ENCODE peak calls at places on chromosomes 11 and 22, in six cellular contexts. One of them, this sample, is unnamed.

GRCh38 chr22:31342389-31343125 is 3.6 kb downstream of the PATZ1 start:
- DNase-seq in ACHN: no peak
- DNase-seq in T1000: no peak
- DNase-seq in T-helper 9 cell: no peak
- DNase-seq in foreskin fibroblast: no peak
- DNase-seq in anterior cingulate cortex: no peak
- DNase-seq in this sample: no peak

GRCh38 chr22:33575041-33575440 is 345.2 kb downstream of the LARGE1 start:
- DNase-seq in T1000: no peak
- DNase-seq in anterior cingulate cortex: no peak
- DNase-seq in foreskin fibroblast: no peak
- DNase-seq in T-helper 9 cell: no peak
- DNase-seq in ACHN: no peak
- DNase-seq in this sample: no peak

GRCh38 chr11:69352181-69352580 is 58.2 kb downstream of the MYEOV start:
- DNase-seq in T-helper 9 cell: no peak
- DNase-seq in foreskin fibroblast: no peak
- DNase-seq in ACHN: no peak
- DNase-seq in T1000: no peak
- DNase-seq in anterior cingulate cortex: no peak
- DNase-seq in this sample: no peak

GRCh38 chr11:92758216-92758615 is 211.2 kb upstream of the MTNR1B start:
- DNase-seq in foreskin fibroblast: no peak
- DNase-seq in ACHN: no peak
- DNase-seq in T1000: no peak
- DNase-seq in anterior cingulate cortex: no peak
- DNase-seq in T-helper 9 cell: no peak
- DNase-seq in this sample: no peak

GRCh38 chr22:39405346-39406085 is 5.9 kb downstream of the TAB1 start:
- DNase-seq in T-helper 9 cell: no peak
- DNase-seq in foreskin fibroblast: peak
- DNase-seq in ACHN: no peak
- DNase-seq in T1000: no peak
- DNase-seq in anterior cingulate cortex: no peak
- DNase-seq in this sample: no peak

GRCh38 chr11:111631666-111632039 is 29.4 kb downstream of the SIK2 start:
- DNase-seq in T-helper 9 cell: no peak
- DNase-seq in T1000: peak
- DNase-seq in anterior cingulate cortex: no peak
- DNase-seq in foreskin fibroblast: peak
- DNase-seq in ACHN: peak
- DNase-seq in this sample: no peak

GRCh38 chr11:82906236-82906635 is 4.7 kb downstream of the DDIAS start:
- DNase-seq in ACHN: peak
- DNase-seq in foreskin fibroblast: peak
- DNase-seq in T-helper 9 cell: no peak
- DNase-seq in anterior cingulate cortex: no peak
- DNase-seq in T1000: no peak
- DNase-seq in this sample: no peak

GRCh38 chr22:30262917-30263741 is 3.5 kb downstream of the OSM start:
- DNase-seq in foreskin fibroblast: no peak
- DNase-seq in anterior cingulate cortex: peak
- DNase-seq in ACHN: peak
- DNase-seq in T1000: peak
- DNase-seq in T-helper 9 cell: peak
- DNase-seq in this sample: peak

This sample was measured in T-helper 2 cell.